ENCODE peak calls at places on chromosomes 16 and 17, in six cellular contexts. One of them, this sample, is unnamed. For H3K9me2, the result is how much of the 10 kb centered on the place peaks cover.

GRCh38 chr17:40901981-40902862 is 17.2 kb upstream of the KRT20 start:
- DNase-seq in MM.1S: no peak
- DNase-seq in SK-N-SH: no peak
- DNase-seq in PC-9: peak
- DNase-seq in GM23248: peak
- DNase-seq in HCT116: peak
- DNase-seq in this sample: peak

GRCh38 chr17:16417399-16417798 is 2.0 kb downstream of the TRPV2 start:
- DNase-seq in MM.1S: no peak
- DNase-seq in SK-N-SH: no peak
- DNase-seq in PC-9: no peak
- DNase-seq in GM23248: no peak
- DNase-seq in HCT116: no peak
- DNase-seq in this sample: no peak

GRCh38 chr16:65547799-65548446 is 426.1 kb upstream of the CDH11 start:
- DNase-seq in MM.1S: no peak
- DNase-seq in SK-N-SH: peak
- DNase-seq in PC-9: no peak
- DNase-seq in GM23248: peak
- DNase-seq in HCT116: no peak
- DNase-seq in this sample: peak

GRCh38 chr16:54077412-54077821 is 209.2 kb downstream of the IRX3 start:
- DNase-seq in MM.1S: no peak
- DNase-seq in SK-N-SH: no peak
- DNase-seq in PC-9: peak
- DNase-seq in GM23248: peak
- DNase-seq in HCT116: no peak
- DNase-seq in this sample: peak

GRCh38 chr16:47018223-47018891 is 44.9 kb upstream of the DNAJA2 start:
- DNase-seq in MM.1S: peak
- DNase-seq in SK-N-SH: peak
- DNase-seq in PC-9: peak
- DNase-seq in GM23248: peak
- DNase-seq in HCT116: peak
- DNase-seq in this sample: peak

GRCh38 chr17:17765359-17765758 is 71.4 kb downstream of the SREBF1 start:
- DNase-seq in MM.1S: no peak
- DNase-seq in SK-N-SH: no peak
- DNase-seq in PC-9: no peak
- DNase-seq in GM23248: no peak
- DNase-seq in HCT116: no peak
- DNase-seq in this sample: no peak

GRCh38 chr17:3915642-3916012 is 638 bp downstream of the P2RX1 start:
- DNase-seq in MM.1S: peak
- DNase-seq in SK-N-SH: no peak
- DNase-seq in PC-9: no peak
- DNase-seq in GM23248: no peak
- DNase-seq in HCT116: no peak
- DNase-seq in this sample: no peak

GRCh38 chr16:53999123-53999522 is 287.5 kb downstream of the IRX3 start:
- DNase-seq in MM.1S: no peak
- DNase-seq in SK-N-SH: no peak
- DNase-seq in PC-9: no peak
- DNase-seq in GM23248: no peak
- DNase-seq in HCT116: no peak
- DNase-seq in this sample: no peak

GRCh38 chr17:69474171-69474831 is 59.8 kb downstream of the MAP2K6 start:
- DNase-seq in MM.1S: no peak
- DNase-seq in SK-N-SH: no peak
- DNase-seq in PC-9: no peak
- DNase-seq in GM23248: peak
- DNase-seq in HCT116: no peak
- DNase-seq in this sample: no peak

GRCh38 chr17:67836205-67836987 is 11.1 kb downstream of the BPTF start:
- DNase-seq in MM.1S: no peak
- DNase-seq in SK-N-SH: no peak
- DNase-seq in PC-9: no peak
- DNase-seq in GM23248: peak
- DNase-seq in HCT116: no peak
- DNase-seq in this sample: peak

GRCh38 chr16:31010539-31010938 is at the start of gene STX1B:
- DNase-seq in MM.1S: no peak
- DNase-seq in SK-N-SH: peak
- DNase-seq in PC-9: no peak
- DNase-seq in GM23248: peak
- DNase-seq in HCT116: no peak
- DNase-seq in this sample: no peak

GRCh38 chr16:66081967-66082366 is 284.5 kb upstream of the CDH5 start:
- DNase-seq in MM.1S: no peak
- DNase-seq in SK-N-SH: no peak
- DNase-seq in PC-9: peak
- DNase-seq in GM23248: peak
- DNase-seq in HCT116: peak
- DNase-seq in this sample: peak

GRCh38 chr16:10740845-10741208 is 2.8 kb upstream of the NUBP1 start:
- DNase-seq in MM.1S: no peak
- DNase-seq in SK-N-SH: no peak
- DNase-seq in PC-9: no peak
- DNase-seq in GM23248: no peak
- DNase-seq in HCT116: no peak
- DNase-seq in this sample: no peak

GRCh38 chr16:71399801-71400563 is 41.5 kb downstream of the CALB2 start:
- DNase-seq in MM.1S: no peak
- DNase-seq in SK-N-SH: no peak
- DNase-seq in PC-9: no peak
- DNase-seq in GM23248: no peak
- DNase-seq in HCT116: no peak
- DNase-seq in this sample: no peak

DNA sequence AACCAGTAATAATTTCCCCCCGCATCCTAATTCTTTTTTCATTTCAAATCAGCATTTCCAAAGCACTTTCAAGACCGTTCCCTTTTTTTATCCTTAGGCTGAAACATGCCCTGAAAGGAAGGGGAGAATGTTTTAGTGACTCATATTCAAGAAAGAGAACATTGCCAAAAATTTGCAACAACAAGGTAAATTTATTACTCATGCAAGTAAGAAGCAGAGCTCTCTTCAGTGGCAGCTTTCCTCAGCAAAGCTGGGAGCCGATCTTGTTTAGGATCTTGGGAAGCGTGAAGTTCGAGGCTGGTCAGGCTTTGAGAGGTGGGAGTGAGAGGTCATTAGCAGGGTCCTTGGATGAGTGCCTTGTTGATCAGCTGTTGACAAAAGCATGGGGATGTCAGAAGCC is 129.5 kb downstream of the PRKCA start:
- DNase-seq in MM.1S: no peak
- DNase-seq in SK-N-SH: no peak
- DNase-seq in PC-9: peak
- DNase-seq in GM23248: peak
- DNase-seq in HCT116: no peak
- DNase-seq in this sample: peak
- H3K4me2 ChIP-seq in MM.1S: no peak
- H3K4me2 ChIP-seq in SK-N-SH: peak
- H3K4me2 ChIP-seq in PC-9: no peak
- H3K4me2 ChIP-seq in GM23248: peak
- H3K4me2 ChIP-seq in HCT116: no peak
- H3K4me2 ChIP-seq in this sample: peak

GRCh38 chr16:728890-729744 is 2.2 kb downstream of the HAGHL start:
- DNase-seq in MM.1S: no peak
- DNase-seq in SK-N-SH: peak
- DNase-seq in PC-9: peak
- DNase-seq in GM23248: peak
- DNase-seq in HCT116: no peak
- DNase-seq in this sample: no peak

GRCh38 chr16:729768-730665 is 3.1 kb downstream of the HAGHL start:
- DNase-seq in MM.1S: no peak
- DNase-seq in SK-N-SH: no peak
- DNase-seq in PC-9: peak
- DNase-seq in GM23248: no peak
- DNase-seq in HCT116: no peak
- DNase-seq in this sample: no peak

GRCh38 chr16:732936-733335 is 6.0 kb downstream of the HAGHL start:
- DNase-seq in MM.1S: no peak
- DNase-seq in SK-N-SH: no peak
- DNase-seq in PC-9: peak
- DNase-seq in GM23248: peak
- DNase-seq in HCT116: no peak
- DNase-seq in this sample: peak

GRCh38 chr16:732332-732731 is 5.4 kb downstream of the HAGHL start:
- DNase-seq in MM.1S: no peak
- DNase-seq in SK-N-SH: no peak
- DNase-seq in PC-9: peak
- DNase-seq in GM23248: no peak
- DNase-seq in HCT116: no peak
- DNase-seq in this sample: no peak

DNA sequence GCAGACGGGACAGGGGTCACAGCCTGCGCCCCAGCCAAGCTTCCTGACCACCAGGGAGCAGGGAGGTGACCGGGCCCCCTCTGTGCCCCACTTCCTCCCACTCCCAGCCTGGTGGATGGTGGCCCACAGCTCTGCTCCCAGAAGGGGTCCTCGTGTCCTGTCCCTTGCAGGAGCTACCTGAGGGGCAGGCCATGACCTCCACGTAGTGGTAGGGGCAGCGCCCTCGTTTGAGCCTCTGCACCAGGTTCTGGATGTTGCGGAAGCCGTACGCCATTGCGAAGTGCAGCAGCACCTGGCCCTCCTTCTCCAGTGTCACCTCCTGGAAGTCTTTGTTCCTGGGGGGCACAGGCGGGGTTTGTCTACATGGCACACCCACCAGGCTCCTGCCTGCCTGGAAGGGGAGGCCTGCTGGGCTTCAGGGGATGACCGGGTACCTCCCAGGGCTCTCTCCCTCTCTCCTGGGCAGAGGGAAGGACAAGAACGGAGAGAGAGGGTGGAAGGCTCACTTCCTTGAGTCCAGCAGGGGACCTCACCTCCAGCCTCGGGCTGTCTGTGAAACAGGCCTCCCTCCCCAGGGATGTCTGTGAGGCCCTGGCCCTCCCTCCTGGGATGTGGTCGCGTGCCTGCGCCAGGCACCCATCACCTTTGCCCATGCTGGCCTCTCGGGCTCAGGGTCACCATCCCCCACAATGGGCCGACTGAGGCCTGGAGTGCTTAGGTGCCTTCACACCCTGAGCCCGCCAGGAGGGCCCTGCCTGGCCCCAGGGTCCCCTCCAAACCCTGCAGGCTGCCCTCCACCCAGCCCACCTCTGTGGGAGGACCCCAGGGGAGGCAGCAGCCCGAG is 4.0 kb downstream of the HAGHL start:
- DNase-seq in MM.1S: no peak
- DNase-seq in SK-N-SH: no peak
- DNase-seq in PC-9: peak
- DNase-seq in GM23248: no peak
- DNase-seq in HCT116: no peak
- DNase-seq in this sample: no peak
- H3K9me2 ChIP-seq in MM.1S: under half
- H3K9me2 ChIP-seq in SK-N-SH: under half
- H3K9me2 ChIP-seq in PC-9: under half
- H3K9me2 ChIP-seq in GM23248: under half
- H3K9me2 ChIP-seq in HCT116: under half
- H3K9me2 ChIP-seq in this sample: under half

GRCh38 chr17:75829747-75830146 is 14.5 kb downstream of the UNC13D start:
- DNase-seq in MM.1S: no peak
- DNase-seq in SK-N-SH: no peak
- DNase-seq in PC-9: no peak
- DNase-seq in GM23248: no peak
- DNase-seq in HCT116: no peak
- DNase-seq in this sample: no peak

GRCh38 chr17:75826561-75827290 is 17.5 kb downstream of the UNC13D start:
- DNase-seq in MM.1S: no peak
- DNase-seq in SK-N-SH: no peak
- DNase-seq in PC-9: no peak
- DNase-seq in GM23248: no peak
- DNase-seq in HCT116: no peak
- DNase-seq in this sample: no peak

GRCh38 chr17:75828741-75829140 is 15.5 kb downstream of the UNC13D start:
- DNase-seq in MM.1S: no peak
- DNase-seq in SK-N-SH: no peak
- DNase-seq in PC-9: no peak
- DNase-seq in GM23248: no peak
- DNase-seq in HCT116: no peak
- DNase-seq in this sample: no peak

GRCh38 chr17:75827291-75828050 is 16.7 kb downstream of the UNC13D start:
- DNase-seq in MM.1S: peak
- DNase-seq in SK-N-SH: peak
- DNase-seq in PC-9: no peak
- DNase-seq in GM23248: peak
- DNase-seq in HCT116: no peak
- DNase-seq in this sample: peak

GRCh38 chr17:75828051-75828400 is 16.2 kb downstream of the UNC13D start:
- DNase-seq in MM.1S: no peak
- DNase-seq in SK-N-SH: no peak
- DNase-seq in PC-9: no peak
- DNase-seq in GM23248: no peak
- DNase-seq in HCT116: no peak
- DNase-seq in this sample: no peak
- H3K4me2 ChIP-seq in MM.1S: peak
- H3K4me2 ChIP-seq in SK-N-SH: peak
- H3K4me2 ChIP-seq in PC-9: no peak
- H3K4me2 ChIP-seq in GM23248: no peak
- H3K4me2 ChIP-seq in HCT116: no peak
- H3K4me2 ChIP-seq in this sample: no peak

DNA sequence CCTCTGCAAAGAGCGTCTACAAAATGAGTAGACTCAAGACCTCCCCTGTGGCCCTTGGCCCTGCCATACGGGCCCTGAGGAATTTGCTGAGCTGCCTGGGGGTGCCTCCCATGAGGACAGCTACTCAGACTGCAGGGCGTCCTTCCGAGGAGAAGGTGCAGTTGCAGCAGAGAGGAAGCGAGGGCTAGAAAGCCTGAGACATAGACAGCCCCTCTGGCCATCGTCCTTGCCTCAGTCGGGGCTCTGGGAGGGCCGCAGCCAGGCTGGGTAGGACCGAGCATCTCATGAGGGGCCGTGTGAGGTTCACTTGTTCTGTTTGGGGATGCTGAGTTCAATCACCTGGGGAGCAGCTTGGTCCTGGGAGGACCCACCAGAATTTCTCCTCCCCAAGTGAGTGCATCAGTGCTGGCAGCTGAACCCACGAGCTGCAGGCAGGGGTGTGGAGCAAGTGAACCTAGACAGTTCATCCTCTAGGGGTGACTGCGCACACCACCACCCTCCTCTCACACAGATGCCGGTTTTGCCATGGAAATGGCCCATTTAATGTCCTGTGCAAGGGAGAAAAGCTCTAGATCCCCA is 20.3 kb downstream of the RAB11FIP4 start:
- DNase-seq in MM.1S: no peak
- DNase-seq in SK-N-SH: no peak
- DNase-seq in PC-9: no peak
- DNase-seq in GM23248: no peak
- DNase-seq in HCT116: no peak
- DNase-seq in this sample: no peak
- H3K9me2 ChIP-seq in MM.1S: under half
- H3K9me2 ChIP-seq in SK-N-SH: under half
- H3K9me2 ChIP-seq in PC-9: under half
- H3K9me2 ChIP-seq in GM23248: under half
- H3K9me2 ChIP-seq in HCT116: under half
- H3K9me2 ChIP-seq in this sample: under half

This sample was measured in PC-3.